ENCODE peak calls at places on chromosomes 12 and 14, in four cellular contexts. One of them, this sample, is unnamed.

GRCh38 chr14:100695423-100695738 is 31.3 kb upstream of the DLK1 start:
- DNase-seq in WERI-Rb-1: no peak
- DNase-seq in astrocyte of the cerebellum: no peak
- DNase-seq in left ventricle myocardium inferior: no peak
- DNase-seq in this sample: peak; percentile 17

GRCh38 chr12:49055978-49056754 is 4.4 kb downstream of the KMT2D start:
- DNase-seq in WERI-Rb-1: peak; percentile 36
- DNase-seq in astrocyte of the cerebellum: peak; percentile 38
- DNase-seq in left ventricle myocardium inferior: peak; percentile 45
- DNase-seq in this sample: peak; percentile 59

GRCh38 chr14:104302794-104303405 is 164.5 kb downstream of the KIF26A start:
- DNase-seq in WERI-Rb-1: no peak
- DNase-seq in astrocyte of the cerebellum: no peak
- DNase-seq in left ventricle myocardium inferior: no peak
- DNase-seq in this sample: no peak

GRCh38 chr14:106067935-106068334 is 541.6 kb downstream of the TMEM121 start:
- DNase-seq in WERI-Rb-1: no peak
- DNase-seq in astrocyte of the cerebellum: no peak
- DNase-seq in left ventricle myocardium inferior: no peak
- DNase-seq in this sample: no peak

GRCh38 chr12:112900298-112901145 is 6.2 kb upstream of the OAS1 start:
- DNase-seq in WERI-Rb-1: peak; percentile 17
- DNase-seq in astrocyte of the cerebellum: no peak
- DNase-seq in left ventricle myocardium inferior: no peak
- DNase-seq in this sample: no peak

GRCh38 chr14:105299654-105300541 is 903 bp downstream of the BRF1 start:
- DNase-seq in WERI-Rb-1: no peak
- DNase-seq in astrocyte of the cerebellum: no peak
- DNase-seq in left ventricle myocardium inferior: no peak
- DNase-seq in this sample: no peak

GRCh38 chr14:68856572-68856971 is 63.7 kb upstream of the ZFP36L1 start:
- DNase-seq in WERI-Rb-1: no peak
- DNase-seq in astrocyte of the cerebellum: no peak
- DNase-seq in left ventricle myocardium inferior: no peak
- DNase-seq in this sample: no peak

GRCh38 chr12:38720661-38721060 is 184.7 kb downstream of the CPNE8 start:
- DNase-seq in WERI-Rb-1: no peak
- DNase-seq in astrocyte of the cerebellum: no peak
- DNase-seq in left ventricle myocardium inferior: no peak
- DNase-seq in this sample: no peak

GRCh38 chr12:38921025-38921677 is 15.8 kb upstream of the CPNE8 start:
- DNase-seq in WERI-Rb-1: peak; percentile 44
- DNase-seq in astrocyte of the cerebellum: peak; percentile 28
- DNase-seq in left ventricle myocardium inferior: peak; percentile 22
- DNase-seq in this sample: no peak

GRCh38 chr14:70268760-70269159 is 80.0 kb upstream of the SLC8A3 start:
- DNase-seq in WERI-Rb-1: no peak
- DNase-seq in astrocyte of the cerebellum: no peak
- DNase-seq in left ventricle myocardium inferior: no peak
- DNase-seq in this sample: no peak

GRCh38 chr12:26379777-26380467 is 184.5 kb downstream of the SSPN start:
- DNase-seq in WERI-Rb-1: no peak
- DNase-seq in astrocyte of the cerebellum: no peak
- DNase-seq in left ventricle myocardium inferior: no peak
- DNase-seq in this sample: no peak

GRCh38 chr12:20442322-20442721 is 74.0 kb downstream of the PDE3A start:
- DNase-seq in WERI-Rb-1: no peak
- DNase-seq in astrocyte of the cerebellum: no peak
- DNase-seq in left ventricle myocardium inferior: peak; percentile 37
- DNase-seq in this sample: no peak

GRCh38 chr12:96208346-96208745 is 14.2 kb downstream of the ELK3 start:
- DNase-seq in WERI-Rb-1: no peak
- DNase-seq in astrocyte of the cerebellum: no peak
- DNase-seq in left ventricle myocardium inferior: no peak
- DNase-seq in this sample: peak; percentile 79

GRCh38 chr14:100867631-100868315 is 35.7 kb downstream of the RTL1 start:
- DNase-seq in WERI-Rb-1: no peak
- DNase-seq in astrocyte of the cerebellum: no peak
- DNase-seq in left ventricle myocardium inferior: peak; percentile 6
- DNase-seq in this sample: no peak

GRCh38 chr12:42237853-42238239 is 202 bp downstream of the YAF2 start:
- DNase-seq in WERI-Rb-1: no peak
- DNase-seq in astrocyte of the cerebellum: no peak
- DNase-seq in left ventricle myocardium inferior: no peak
- DNase-seq in this sample: no peak

GRCh38 chr14:23057757-23058653 is 685 bp upstream of the CDH24 start:
- DNase-seq in WERI-Rb-1: peak; percentile 92
- DNase-seq in astrocyte of the cerebellum: peak; percentile 73
- DNase-seq in left ventricle myocardium inferior: peak; percentile 86
- DNase-seq in this sample: peak; percentile 31

GRCh38 chr14:54335569-54336155 is 61.1 kb upstream of the CDKN3 start:
- DNase-seq in WERI-Rb-1: no peak
- DNase-seq in astrocyte of the cerebellum: no peak
- DNase-seq in left ventricle myocardium inferior: no peak
- DNase-seq in this sample: no peak

GRCh38 chr12:88763536-88764100 is 183.3 kb upstream of the KITLG start:
- DNase-seq in WERI-Rb-1: no peak
- DNase-seq in astrocyte of the cerebellum: no peak
- DNase-seq in left ventricle myocardium inferior: no peak
- DNase-seq in this sample: no peak

GRCh38 chr14:36517242-36518030 is 2.6 kb downstream of the NKX2-1 start:
- DNase-seq in WERI-Rb-1: no peak
- DNase-seq in astrocyte of the cerebellum: no peak
- DNase-seq in left ventricle myocardium inferior: no peak
- DNase-seq in this sample: no peak

GRCh38 chr12:89349814-89350213 is 2.5 kb downstream of the DUSP6 start:
- DNase-seq in WERI-Rb-1: no peak
- DNase-seq in astrocyte of the cerebellum: no peak
- DNase-seq in left ventricle myocardium inferior: no peak
- DNase-seq in this sample: no peak

GRCh38 chr12:16369156-16369555 is 21.7 kb downstream of the MGST1 start:
- DNase-seq in WERI-Rb-1: no peak
- DNase-seq in astrocyte of the cerebellum: no peak
- DNase-seq in left ventricle myocardium inferior: no peak
- DNase-seq in this sample: no peak

GRCh38 chr14:92436115-92436776 is 77.3 kb upstream of the RIN3 start:
- DNase-seq in WERI-Rb-1: no peak
- DNase-seq in astrocyte of the cerebellum: no peak
- DNase-seq in left ventricle myocardium inferior: no peak
- DNase-seq in this sample: no peak

GRCh38 chr14:61322011-61322798 is 826 bp downstream of the PRKCH start:
- DNase-seq in WERI-Rb-1: no peak
- DNase-seq in astrocyte of the cerebellum: no peak
- DNase-seq in left ventricle myocardium inferior: peak; percentile 55
- DNase-seq in this sample: no peak

GRCh38 chr12:116474331-116474730 is 84.8 kb upstream of the MAP1LC3B2 start:
- DNase-seq in WERI-Rb-1: no peak
- DNase-seq in astrocyte of the cerebellum: no peak
- DNase-seq in left ventricle myocardium inferior: no peak
- DNase-seq in this sample: no peak

GRCh38 chr14:36067428-36068187 is 108.9 kb downstream of the PTCSC3 start:
- DNase-seq in WERI-Rb-1: no peak
- DNase-seq in astrocyte of the cerebellum: no peak
- DNase-seq in left ventricle myocardium inferior: no peak
- DNase-seq in this sample: no peak

GRCh38 chr14:104692261-104692938 is 3.0 kb downstream of the INF2 start:
- DNase-seq in WERI-Rb-1: no peak
- DNase-seq in astrocyte of the cerebellum: no peak
- DNase-seq in left ventricle myocardium inferior: no peak
- DNase-seq in this sample: no peak

GRCh38 chr12:112716099-112717093 is 75.2 kb upstream of the RPH3A start:
- DNase-seq in WERI-Rb-1: no peak
- DNase-seq in astrocyte of the cerebellum: no peak
- DNase-seq in left ventricle myocardium inferior: no peak
- DNase-seq in this sample: no peak

GRCh38 chr14:63933110-63933509 is 80.3 kb downstream of the SYNE2 start:
- DNase-seq in WERI-Rb-1: no peak
- DNase-seq in astrocyte of the cerebellum: no peak
- DNase-seq in left ventricle myocardium inferior: no peak
- DNase-seq in this sample: no peak

GRCh38 chr12:3242199-3242863 is 165.2 kb downstream of the TSPAN9 start:
- DNase-seq in WERI-Rb-1: peak; percentile 67
- DNase-seq in astrocyte of the cerebellum: no peak
- DNase-seq in left ventricle myocardium inferior: peak; percentile 78
- DNase-seq in this sample: no peak

GRCh38 chr12:62700091-62700490 is 233.5 kb downstream of the MON2 start:
- DNase-seq in WERI-Rb-1: no peak
- DNase-seq in astrocyte of the cerebellum: no peak
- DNase-seq in left ventricle myocardium inferior: no peak
- DNase-seq in this sample: no peak

GRCh38 chr12:27212861-27213260 is 31.2 kb upstream of the STK38L start:
- DNase-seq in WERI-Rb-1: no peak
- DNase-seq in astrocyte of the cerebellum: no peak
- DNase-seq in left ventricle myocardium inferior: no peak
- DNase-seq in this sample: no peak

GRCh38 chr12:69096669-69097364 is 142.6 kb upstream of the CPSF6 start:
- DNase-seq in WERI-Rb-1: no peak
- DNase-seq in astrocyte of the cerebellum: peak; percentile 37
- DNase-seq in left ventricle myocardium inferior: no peak
- DNase-seq in this sample: no peak

GRCh38 chr14:100065161-100065871 is at the start of gene EVL:
- DNase-seq in WERI-Rb-1: no peak
- DNase-seq in astrocyte of the cerebellum: no peak
- DNase-seq in left ventricle myocardium inferior: peak; percentile 35
- DNase-seq in this sample: no peak

GRCh38 chr12:77830952-77831351 is 258 bp downstream of the NAV3 start:
- DNase-seq in WERI-Rb-1: no peak
- DNase-seq in astrocyte of the cerebellum: no peak
- DNase-seq in left ventricle myocardium inferior: no peak
- DNase-seq in this sample: no peak
- H3K4me3 ChIP-seq in WERI-Rb-1: no peak overlapping the region
- H3K4me3 ChIP-seq in astrocyte of the cerebellum: no peak overlapping the region
- H3K4me3 ChIP-seq in left ventricle myocardium inferior: peak overlapping the region; percentile 29
- H3K4me3 ChIP-seq in this sample: no peak overlapping the region

GRCh38 chr12:41224066-41224465 is 35.9 kb downstream of the PDZRN4 start:
- DNase-seq in WERI-Rb-1: no peak
- DNase-seq in astrocyte of the cerebellum: no peak
- DNase-seq in left ventricle myocardium inferior: no peak
- DNase-seq in this sample: no peak

GRCh38 chr12:41217731-41218130 is 29.6 kb downstream of the PDZRN4 start:
- DNase-seq in WERI-Rb-1: no peak
- DNase-seq in astrocyte of the cerebellum: no peak
- DNase-seq in left ventricle myocardium inferior: no peak
- DNase-seq in this sample: no peak

GRCh38 chr12:41225179-41225578 is 37.1 kb downstream of the PDZRN4 start:
- DNase-seq in WERI-Rb-1: no peak
- DNase-seq in astrocyte of the cerebellum: no peak
- DNase-seq in left ventricle myocardium inferior: no peak
- DNase-seq in this sample: no peak

GRCh38 chr12:41223600-41223999 is 35.5 kb downstream of the PDZRN4 start:
- DNase-seq in WERI-Rb-1: no peak
- DNase-seq in astrocyte of the cerebellum: no peak
- DNase-seq in left ventricle myocardium inferior: no peak
- DNase-seq in this sample: no peak

GRCh38 chr12:41220931-41221330 is 32.8 kb downstream of the PDZRN4 start:
- DNase-seq in WERI-Rb-1: no peak
- DNase-seq in astrocyte of the cerebellum: no peak
- DNase-seq in left ventricle myocardium inferior: no peak
- DNase-seq in this sample: no peak
- H3K4me3 ChIP-seq in WERI-Rb-1: no peak overlapping the region
- H3K4me3 ChIP-seq in astrocyte of the cerebellum: no peak overlapping the region
- H3K4me3 ChIP-seq in left ventricle myocardium inferior: no peak overlapping the region
- H3K4me3 ChIP-seq in this sample: no peak overlapping the region

DNA sequence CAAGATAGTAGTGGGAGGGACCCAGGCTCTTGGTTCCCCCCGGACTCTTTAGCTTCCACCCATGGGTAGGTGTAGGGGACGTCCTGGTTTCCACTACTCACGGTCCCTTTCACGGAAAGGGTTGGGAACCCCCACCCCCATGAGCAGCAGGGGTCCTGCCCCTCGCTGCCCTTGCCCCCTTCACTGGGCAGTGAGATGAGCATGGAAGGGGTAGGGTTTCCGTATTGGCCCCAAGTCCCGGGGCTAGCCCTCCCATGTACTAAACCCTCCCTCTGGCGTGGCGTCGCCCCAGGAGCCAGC is 12.7 kb downstream of the AGAP2 start:
- DNase-seq in WERI-Rb-1: no peak
- DNase-seq in astrocyte of the cerebellum: no peak
- DNase-seq in left ventricle myocardium inferior: no peak
- DNase-seq in this sample: no peak
- H3K4me3 ChIP-seq in WERI-Rb-1: peak overlapping the region; percentile 52
- H3K4me3 ChIP-seq in astrocyte of the cerebellum: peak overlapping the region; percentile 72
- H3K4me3 ChIP-seq in left ventricle myocardium inferior: peak overlapping the region; percentile 78
- H3K4me3 ChIP-seq in this sample: peak overlapping the region; percentile 63

GRCh38 chr12:52033506-52034258 is 17.6 kb upstream of the NR4A1 start:
- DNase-seq in WERI-Rb-1: no peak
- DNase-seq in astrocyte of the cerebellum: no peak
- DNase-seq in left ventricle myocardium inferior: no peak
- DNase-seq in this sample: no peak
- H3K4me3 ChIP-seq in WERI-Rb-1: peak overlapping the region; percentile 54
- H3K4me3 ChIP-seq in astrocyte of the cerebellum: peak overlapping the region; percentile 37
- H3K4me3 ChIP-seq in left ventricle myocardium inferior: peak overlapping the region; percentile 54
- H3K4me3 ChIP-seq in this sample: peak overlapping the region; percentile 47